ENCODE peak calls at places on chromosome 17, in eight cellular contexts. K is dorsolateral prefrontal cortex; G is breast epithelium; H is stimulated activated CD8-positive, alpha-beta memory T cell treated with anti-CD3 and anti-CD28 coated beads, Interleukin-4, amount 100 ng/mL, for 1 hour; F is HuH-7.5; Q is SHP77; Y is activated CD8-positive, alpha-beta T cell treated with anti-CD3 and anti-CD28 coated beads, Interleukin-2, amount 10 ng/mL, durations not matched to agents 7 days and 5 days; A is stimulated activated CD4-positive, alpha-beta T cell treated with anti-CD3 and anti-CD28 coated beads, TNF-alpha, amount 100 ng/mL, for 1 hour. T is an unnamed sample.

GRCh38 chr17:38613525-38613980 is 7.8 kb upstream of the SRCIN1 start:
- DNase-seq in K (no peak), G (no peak), H (no peak), F (no peak), Q (no peak), Y (no peak), A (no peak), T (no peak)

GRCh38 chr17:73968680-73969079 is 234.8 kb upstream of the RPL38 start:
- DNase-seq in K (no peak), G (no peak), H (no peak), F (no peak), Q (no peak), Y (no peak), A (no peak), T (no peak)

GRCh38 chr17:63390090-63390489 is 56.0 kb downstream of the CYB561 start:
- DNase-seq in K (no peak), G (no peak), H (no peak), F (no peak), Q (no peak), Y (no peak), A (no peak), T (no peak)

GRCh38 chr17:50167371-50167770 is 1.6 kb downstream of the SGCA start:
- DNase-seq in K (no peak), G (no peak), H (no peak), F (no peak), Q (no peak), Y (no peak), A (no peak), T (no peak)

GRCh38 chr17:2235792-2236365 is 67.7 kb downstream of the SMG6 start:
- DNase-seq in K (no peak), G (no peak), H (no peak), F (no peak), Q (no peak), Y (no peak), A (no peak), T (no peak)

GRCh38 chr17:38560503-38561318 is 45.0 kb downstream of the SRCIN1 start:
- DNase-seq in K (no peak), G (no peak), H (no peak), F (no peak), Q (no peak), Y (peak; percentile 39), A (no peak), T (no peak)

GRCh38 chr17:21373034-21373433 is 3.1 kb upstream of the KCNJ12 start:
- DNase-seq in K (no peak), G (no peak), H (no peak), F (no peak), Q (peak; percentile 57), Y (no peak), A (no peak), T (no peak)

GRCh38 chr17:82938486-82939212 is 98.8 kb upstream of the ZNF750 start:
- DNase-seq in K (no peak), G (no peak), H (no peak), F (no peak), Q (no peak), Y (no peak), A (no peak), T (no peak)

GRCh38 chr17:65987988-65988387 is 203.9 kb downstream of the CEP112 start:
- DNase-seq in K (no peak), G (no peak), H (no peak), F (peak; percentile 27), Q (peak; percentile 48), Y (no peak), A (no peak), T (peak; percentile 11)

GRCh38 chr17:65587602-65588193 is 26.2 kb upstream of the AXIN2 start:
- DNase-seq in K (no peak), G (no peak), H (no peak), F (no peak), Q (no peak), Y (no peak), A (no peak), T (no peak)

GRCh38 chr17:77863814-77864161 is 94.7 kb upstream of the TNRC6C start:
- DNase-seq in K (no peak), G (no peak), H (no peak), F (no peak), Q (peak; percentile 66), Y (no peak), A (no peak), T (peak; percentile 56)

GRCh38 chr17:81396722-81397313 is 1.6 kb downstream of the BAHCC1 start:
- DNase-seq in K (no peak), G (no peak), H (no peak), F (peak; percentile 68), Q (peak; percentile 74), Y (no peak), A (no peak), T (no peak)

GRCh38 chr17:2053380-2054261 is 1.3 kb upstream of the HIC1 start:
- DNase-seq in K (peak; percentile 70), G (no peak), H (no peak), F (peak; percentile 67), Q (peak; percentile 84), Y (peak; percentile 84), A (peak; percentile 54), T (peak; percentile 77)

GRCh38 chr17:41403409-41404023 is 6.1 kb upstream of the KRT31 start:
- DNase-seq in K (no peak), G (no peak), H (no peak), F (no peak), Q (no peak), Y (no peak), A (no peak), T (no peak)

GRCh38 chr17:61809816-61810392 is 53.4 kb downstream of the BRIP1 start:
- DNase-seq in K (no peak), G (no peak), H (no peak), F (no peak), Q (no peak), Y (no peak), A (no peak), T (no peak)

GRCh38 chr17:82862758-82863645 is 23.2 kb upstream of the ZNF750 start:
- DNase-seq in K (no peak), G (no peak), H (no peak), F (no peak), Q (no peak), Y (no peak), A (no peak), T (no peak)

GRCh38 chr17:39092672-39093250 is 58.7 kb downstream of the PLXDC1 start:
- DNase-seq in K (no peak), G (no peak), H (no peak), F (no peak), Q (no peak), Y (peak; percentile 40), A (no peak), T (no peak)

GRCh38 chr17:64694207-64694606 is 32.1 kb upstream of the SMURF2 start:
- DNase-seq in K (no peak), G (peak; percentile 89), H (no peak), F (no peak), Q (peak; percentile 13), Y (no peak), A (no peak), T (peak; percentile 71)

GRCh38 chr17:80956321-80957190 is 35.1 kb upstream of the CHMP6 start:
- DNase-seq in K (no peak), G (no peak), H (no peak), F (no peak), Q (no peak), Y (no peak), A (no peak), T (no peak)

GRCh38 chr17:46851029-46851741 is at the start of gene WNT9B:
- DNase-seq in K (no peak), G (no peak), H (no peak), F (peak; percentile 67), Q (no peak), Y (no peak), A (no peak), T (peak; percentile 75)

GRCh38 chr17:66737524-66737923 is 97.4 kb upstream of the CACNG5 start:
- DNase-seq in K (no peak), G (no peak), H (no peak), F (no peak), Q (peak; percentile 75), Y (no peak), A (no peak), T (no peak)

GRCh38 chr17:56359518-56359917 is 206.2 kb downstream of the ANKFN1 start:
- DNase-seq in K (no peak), G (no peak), H (no peak), F (no peak), Q (no peak), Y (no peak), A (no peak), T (no peak)

GRCh38 chr17:27524594-27524993 is 68.3 kb downstream of the KSR1 start:
- DNase-seq in K (no peak), G (no peak), H (no peak), F (no peak), Q (no peak), Y (no peak), A (no peak), T (no peak)

GRCh38 chr17:17433260-17433659 is 43.5 kb upstream of the MED9 start:
- DNase-seq in K (no peak), G (no peak), H (no peak), F (no peak), Q (no peak), Y (no peak), A (no peak), T (no peak)

GRCh38 chr17:82815354-82815753 is 24.5 kb downstream of the ZNF750 start:
- DNase-seq in K (no peak), G (no peak), H (no peak), F (no peak), Q (no peak), Y (no peak), A (no peak), T (peak; percentile 41)

GRCh38 chr17:40582328-40582901 is 17.1 kb upstream of the CCR7 start:
- DNase-seq in K (no peak), G (peak; percentile 94), H (no peak), F (no peak), Q (peak; percentile 60), Y (peak; percentile 83), A (no peak), T (peak; percentile 67)

GRCh38 chr17:47810901-47811635 is 10.5 kb downstream of the OSBPL7 start:
- DNase-seq in K (no peak), G (no peak), H (no peak), F (no peak), Q (no peak), Y (no peak), A (no peak), T (peak; percentile 67)

GRCh38 chr17:53142890-53143289 is 679.8 kb upstream of the KIF2B start:
- DNase-seq in K (no peak), G (no peak), H (no peak), F (no peak), Q (peak; percentile 67), Y (no peak), A (no peak), T (no peak)

GRCh38 chr17:30378191-30378796 is 433 bp upstream of the CPD start:
- DNase-seq in K (peak; percentile 26), G (no peak), H (peak; percentile 10), F (no peak), Q (peak; percentile 29), Y (peak; percentile 68), A (peak; percentile 15), T (peak; percentile 38)

GRCh38 chr17:75872434-75873351 is 5.7 kb downstream of the TRIM47 start:
- DNase-seq in K (no peak), G (peak; percentile 86), H (no peak), F (peak; percentile 89), Q (peak; percentile 91), Y (peak; percentile 87), A (peak; percentile 28), T (peak; percentile 78)

GRCh38 chr17:7294614-7295153 is at the start of gene YBX2:
- DNase-seq in K (peak; percentile 23), G (peak; percentile 77), H (no peak), F (peak; percentile 93), Q (peak; percentile 71), Y (peak; percentile 85), A (no peak), T (peak; percentile 96)

GRCh38 chr17:37745801-37746426 is 1.1 kb upstream of the HNF1B start:
- DNase-seq in K (no peak), G (no peak), H (no peak), F (no peak), Q (no peak), Y (no peak), A (no peak), T (peak; percentile 20)

GRCh38 chr17:77449908-77450741 is 309.4 kb downstream of the SEC14L1 start:
- DNase-seq in K (peak; percentile 89), G (no peak), H (no peak), F (peak; percentile 75), Q (peak; percentile 7), Y (no peak), A (no peak), T (peak; percentile 80)

GRCh38 chr17:39774043-39774442 is 36.3 kb downstream of the GRB7 start:
- DNase-seq in K (no peak), G (no peak), H (no peak), F (no peak), Q (no peak), Y (no peak), A (no peak), T (no peak)

T was measured in transverse colon.